ENCODE peak calls at places on chromosomes 7 and 10, in ten cellular contexts. D is AG04450, J is skeletal muscle cell, O is mucosa of descending colon, S is cardiac fibroblast, W is heart right ventricle, U is mesenchymal stem cell, R is fibroblast of lung, G is colonic mucosa, X is HCT116. C is an unnamed sample.

GRCh38 chr10:819816-820215 is 111.7 kb downstream of the LARP4B start:
- DNase-seq in J (no peak), X (no peak), D (no peak), R (no peak), S (no peak), W (no peak), G (no peak), U (no peak), O (no peak), C (no peak)

GRCh38 chr7:74059681-74060588 is 23.7 kb upstream of the LIMK1 start:
- DNase-seq in S (no peak), D (no peak), R (peak), W (no peak), U (no peak), G (peak), X (peak), O (peak), J (no peak), C (no peak)

GRCh38 chr7:101436226-101436745 is 73.6 kb downstream of the COL26A1 start:
- DNase-seq in J (no peak), W (no peak), S (no peak), R (no peak), G (no peak), X (no peak), O (no peak), U (no peak), D (no peak), C (no peak)

GRCh38 chr7:55224111-55224510 is 141.0 kb upstream of the LANCL2 start:
- DNase-seq in S (no peak), X (no peak), O (no peak), J (no peak), G (no peak), U (no peak), W (no peak), D (no peak), R (no peak), C (no peak)

GRCh38 chr10:110650265-110650668 is 6.1 kb downstream of the RBM20 start:
- DNase-seq in U (no peak), R (no peak), D (no peak), X (no peak), S (no peak), O (no peak), J (no peak), G (no peak), W (no peak), C (no peak)

GRCh38 chr10:111221682-111222470 is 145.0 kb downstream of the ADRA2A start:
- DNase-seq in D (no peak), W (no peak), X (no peak), S (no peak), G (no peak), J (no peak), R (peak), U (no peak), O (no peak), C (no peak)

GRCh38 chr10:106559442-106559841 is 605.1 kb downstream of the SORCS1 start:
- DNase-seq in G (no peak), O (no peak), U (peak), W (no peak), J (peak), R (peak), S (peak), X (no peak), D (no peak), C (peak)

GRCh38 chr7:36366005-36366583 is 23.6 kb upstream of the ANLN start:
- DNase-seq in X (no peak), S (no peak), U (no peak), G (no peak), D (no peak), J (no peak), W (no peak), R (no peak), O (no peak), C (no peak)

GRCh38 chr10:79266092-79266491 is 81.2 kb upstream of the PPIF start:
- DNase-seq in S (no peak), J (no peak), R (peak), G (no peak), W (no peak), D (no peak), X (no peak), U (no peak), O (no peak), C (no peak)

GRCh38 chr7:101823086-101823485 is 5.7 kb downstream of the CUX1 start:
- DNase-seq in R (no peak), U (no peak), D (no peak), S (peak), O (no peak), J (no peak), W (no peak), G (no peak), X (no peak), C (no peak)

GRCh38 chr7:27873981-27874957 is 134.3 kb downstream of the TAX1BP1 start:
- DNase-seq in S (peak), O (peak), J (peak), D (no peak), W (peak), G (peak), R (peak), U (peak), X (no peak), C (peak)

GRCh38 chr7:129041142-129041928 is 13.6 kb downstream of the TNPO3 start:
- DNase-seq in W (no peak), G (no peak), J (no peak), S (no peak), D (no peak), R (peak), U (no peak), X (no peak), O (no peak), C (no peak)

GRCh38 chr10:88028654-88029053 is 165.2 kb downstream of the PTEN start:
- DNase-seq in J (no peak), O (no peak), W (no peak), G (peak), U (no peak), D (no peak), S (no peak), R (no peak), X (no peak), C (no peak)

GRCh38 chr7:28879105-28879504 is 79.0 kb downstream of the TRIL start:
- DNase-seq in D (no peak), U (no peak), X (no peak), S (no peak), W (no peak), J (no peak), R (no peak), O (no peak), G (no peak), C (no peak)

GRCh38 chr7:24025765-24026164 is 258.2 kb upstream of the NPY start:
- DNase-seq in X (no peak), W (no peak), O (no peak), U (no peak), D (no peak), J (no peak), S (no peak), R (no peak), G (no peak), C (no peak)

GRCh38 chr10:110802551-110803238 is 69.0 kb upstream of the PDCD4 start:
- DNase-seq in G (peak), J (peak), X (no peak), O (peak), R (peak), S (peak), U (peak), D (peak), W (peak), C (peak)

GRCh38 chr7:74214816-74215630 is 5.2 kb downstream of the LAT2 start:
- DNase-seq in D (no peak), R (no peak), G (no peak), U (no peak), O (peak), X (no peak), J (no peak), S (no peak), W (no peak), C (no peak)

GRCh38 chr7:159142730-159143129 is 1.9 kb downstream of the VIPR2 start:
- DNase-seq in R (no peak), D (no peak), G (no peak), O (no peak), X (no peak), U (no peak), W (no peak), S (no peak), J (no peak), C (no peak)

GRCh38 chr7:157926107-157926506 is 589.3 kb downstream of the DNAJB6 start:
- DNase-seq in O (no peak), W (no peak), S (no peak), X (no peak), R (no peak), D (no peak), J (no peak), G (no peak), U (no peak), C (no peak)

GRCh38 chr10:112082134-112082533 is 101.4 kb downstream of the GPAM start:
- DNase-seq in J (no peak), R (no peak), O (no peak), S (no peak), G (peak), D (no peak), U (no peak), X (no peak), W (peak), C (no peak)

GRCh38 chr10:85602306-85602705 is 764.3 kb downstream of the GRID1 start:
- DNase-seq in X (no peak), U (no peak), S (no peak), D (no peak), W (no peak), O (no peak), J (no peak), G (no peak), R (no peak), C (no peak)

GRCh38 chr7:47751068-47751467 is 169.2 kb upstream of the TNS3 start:
- DNase-seq in W (no peak), R (no peak), U (no peak), O (no peak), G (no peak), X (no peak), D (no peak), J (no peak), S (no peak), C (no peak)

GRCh38 chr10:117264776-117265175 is 23.9 kb downstream of the SLC18A2 start:
- DNase-seq in G (no peak), J (no peak), D (no peak), S (no peak), U (no peak), R (no peak), O (no peak), X (no peak), W (no peak), C (no peak)

GRCh38 chr10:49281461-49281860 is 17.5 kb upstream of the C10orf71 start:
- DNase-seq in O (no peak), J (no peak), G (no peak), U (no peak), W (no peak), X (no peak), D (no peak), S (no peak), R (no peak), C (no peak)

GRCh38 chr7:18770154-18770807 is 274.7 kb downstream of the HDAC9 start:
- DNase-seq in R (peak), W (no peak), O (no peak), S (peak), J (peak), G (no peak), D (no peak), U (no peak), X (no peak), C (peak)

DNA sequence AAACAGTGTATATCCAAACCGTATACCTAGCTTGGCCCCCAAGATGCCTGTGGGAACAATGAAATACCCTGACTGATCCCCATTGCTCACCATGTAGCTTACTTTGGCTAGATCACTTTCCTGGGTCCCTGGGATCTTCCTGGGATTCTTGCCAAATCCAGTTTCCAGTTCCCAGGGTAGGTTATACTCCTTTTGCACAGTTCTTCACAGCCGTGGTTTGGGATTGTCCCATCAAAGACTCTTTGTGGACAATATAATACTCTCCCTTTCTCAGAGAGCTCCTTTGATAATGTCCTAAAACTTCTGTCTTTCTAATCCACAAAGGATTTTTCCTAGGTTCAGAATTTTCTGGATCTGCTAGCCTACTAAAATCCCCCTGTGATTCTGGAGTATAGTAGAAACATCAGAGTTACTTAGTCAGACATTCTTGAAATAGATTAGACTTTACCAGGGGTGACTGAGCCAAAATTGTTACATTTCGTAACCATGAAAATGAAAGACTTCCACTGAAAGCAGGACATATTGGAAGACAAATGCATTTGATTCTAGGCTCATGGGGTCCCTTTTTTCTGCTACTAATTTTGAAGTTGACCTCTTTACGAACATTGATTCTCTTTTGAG is 388.3 kb upstream of the ETV1 start:
- DNase-seq in O (no peak), R (peak), W (no peak), U (no peak), D (peak), S (peak), J (peak), X (no peak), G (no peak), C (peak)
- H3K4me3 ChIP-seq in O (no peak), R (no peak), W (no peak), U (peak), D (no peak), S (no peak), J (no peak), X (no peak), G (no peak), C (no peak)

GRCh38 chr10:24383681-24384106 is 174.8 kb downstream of the KIAA1217 start:
- DNase-seq in W (peak), X (peak), S (peak), D (peak), R (peak), U (peak), J (peak), G (peak), O (peak), C (peak)
- H3K4me3 ChIP-seq in W (no peak), X (no peak), S (no peak), D (no peak), R (no peak), U (peak), J (no peak), G (no peak), O (no peak), C (no peak)

DNA sequence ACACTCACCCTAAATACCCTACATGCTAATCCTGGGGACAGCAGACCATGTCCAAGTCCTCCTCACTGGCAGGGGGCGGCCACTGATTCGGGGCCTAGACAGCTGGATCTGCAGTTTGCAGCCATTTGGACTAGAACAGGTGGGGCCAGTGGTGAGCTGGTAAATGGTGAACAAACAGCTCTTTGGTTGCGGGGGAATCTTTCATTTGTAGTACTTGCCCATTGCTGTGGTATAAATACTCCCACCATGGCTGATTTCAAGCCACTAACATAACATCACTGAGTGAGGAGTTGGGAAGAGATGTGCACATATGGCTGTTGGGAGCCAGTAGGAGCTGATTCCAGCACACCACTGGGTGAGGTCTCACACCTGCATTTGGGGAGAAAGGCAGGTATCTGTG is 13.5 kb downstream of the ZNF503 start:
- DNase-seq in J (no peak), O (no peak), D (no peak), R (no peak), U (no peak), G (no peak), X (no peak), S (no peak), W (no peak), C (no peak)
- H3K4me3 ChIP-seq in J (no peak), O (no peak), D (no peak), R (no peak), U (no peak), G (no peak), X (no peak), S (no peak), W (no peak), C (no peak)

GRCh38 chr7:522938-523289 is 3.3 kb upstream of the PDGFA start:
- DNase-seq in G (no peak), X (no peak), J (no peak), D (no peak), O (peak), S (no peak), W (no peak), R (no peak), U (no peak), C (no peak)

GRCh38 chr7:519974-520458 is 370 bp upstream of the PDGFA start:
- DNase-seq in R (peak), X (no peak), J (no peak), W (peak), S (peak), O (peak), U (peak), G (no peak), D (no peak), C (peak)

GRCh38 chr7:522071-522937 is 2.7 kb upstream of the PDGFA start:
- DNase-seq in J (no peak), D (no peak), R (peak), X (no peak), S (peak), G (peak), O (peak), U (peak), W (peak), C (peak)

GRCh38 chr7:520503-521161 is 986 bp upstream of the PDGFA start:
- DNase-seq in R (peak), O (peak), W (no peak), X (no peak), U (peak), S (peak), G (no peak), J (no peak), D (no peak), C (no peak)

DNA sequence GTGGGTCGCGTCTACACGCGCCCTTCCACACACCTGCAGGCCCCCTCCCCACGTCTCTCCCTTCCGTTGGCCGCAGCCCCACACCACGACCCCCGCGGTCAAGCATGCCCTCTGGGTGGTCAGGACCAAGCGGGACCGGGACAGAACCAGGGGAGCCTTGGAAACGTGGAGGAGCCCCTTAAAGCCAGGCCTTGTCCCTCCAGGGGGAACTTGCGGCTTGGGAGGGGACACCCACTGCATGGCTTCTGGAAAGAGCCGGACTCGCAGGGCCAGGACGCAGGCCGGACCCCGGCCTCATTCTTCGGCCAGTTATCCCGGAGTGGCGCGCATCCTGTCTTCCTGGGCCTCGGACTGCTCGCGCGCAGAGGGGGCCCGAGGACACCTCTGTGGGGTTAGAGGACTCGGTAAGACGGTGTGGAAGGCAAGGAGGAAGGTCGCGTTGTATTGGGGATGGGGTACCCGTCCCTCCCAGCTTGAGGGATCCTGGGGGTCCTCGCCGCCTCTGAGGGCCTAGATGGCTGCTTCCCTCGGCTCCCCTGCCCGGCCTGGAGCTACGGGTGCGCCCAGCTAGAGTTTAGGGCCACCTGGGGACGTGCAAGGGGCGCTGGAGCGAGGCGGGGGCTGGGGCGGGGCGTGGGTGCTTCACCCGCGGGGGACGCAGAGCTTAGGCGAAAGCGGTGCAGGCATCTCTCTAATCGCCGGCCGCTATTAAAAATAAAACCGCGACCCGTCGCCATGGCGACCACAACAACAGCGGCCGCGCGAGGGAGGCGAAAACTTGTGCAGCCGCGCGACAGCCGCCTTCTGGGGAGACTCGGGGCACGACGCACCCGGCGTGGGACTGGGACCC is 1.8 kb upstream of the PDGFA start:
- DNase-seq in J (no peak), R (peak), G (no peak), D (no peak), W (peak), U (peak), X (no peak), O (peak), S (peak), C (no peak)
- H3K4me3 ChIP-seq in J (peak), R (peak), G (peak), D (no peak), W (peak), U (peak), X (peak), O (no peak), S (peak), C (peak)

DNA sequence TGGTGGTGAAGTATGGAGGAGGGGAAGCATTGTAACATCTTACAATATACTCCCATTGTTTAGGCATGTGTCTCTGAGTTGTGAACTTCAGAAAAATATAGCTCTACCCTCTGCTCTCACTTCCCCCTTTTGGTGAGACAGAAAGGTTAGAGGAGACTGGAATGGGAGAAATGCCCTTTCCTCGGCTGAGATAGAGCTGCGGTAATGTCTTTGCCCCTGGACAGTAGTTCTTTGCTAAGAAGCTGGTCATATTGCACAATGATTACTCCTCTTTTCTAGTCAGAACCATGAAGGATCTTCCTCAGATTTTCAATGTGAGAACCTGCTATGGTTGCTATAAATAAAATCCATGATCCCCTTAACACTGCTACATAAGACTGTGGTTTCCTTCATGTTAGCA is 171.0 kb downstream of the SEM1 start:
- DNase-seq in W (no peak), D (no peak), O (no peak), J (no peak), U (no peak), X (no peak), R (no peak), G (no peak), S (no peak), C (no peak)
- H3K4me3 ChIP-seq in W (no peak), D (no peak), O (no peak), J (no peak), U (no peak), X (no peak), R (no peak), G (no peak), S (no peak), C (no peak)

GRCh38 chr7:93957767-93958166 is 36.2 kb downstream of the GNG11 start:
- DNase-seq in G (no peak), X (no peak), U (no peak), W (no peak), D (no peak), S (no peak), J (no peak), R (no peak), O (no peak), C (no peak)

GRCh38 chr7:93958651-93959050 is 37.1 kb downstream of the GNG11 start:
- DNase-seq in X (no peak), O (no peak), S (no peak), R (no peak), D (no peak), W (no peak), G (no peak), U (no peak), J (no peak), C (no peak)

GRCh38 chr7:93960986-93961385 is 39.5 kb downstream of the GNG11 start:
- DNase-seq in G (no peak), W (no peak), R (no peak), J (no peak), D (no peak), O (no peak), U (no peak), X (no peak), S (no peak), C (no peak)

GRCh38 chr7:93955304-93955703 is 33.8 kb downstream of the GNG11 start:
- DNase-seq in J (no peak), X (no peak), O (no peak), U (no peak), G (no peak), S (no peak), R (no peak), W (no peak), D (no peak), C (no peak)

DNA sequence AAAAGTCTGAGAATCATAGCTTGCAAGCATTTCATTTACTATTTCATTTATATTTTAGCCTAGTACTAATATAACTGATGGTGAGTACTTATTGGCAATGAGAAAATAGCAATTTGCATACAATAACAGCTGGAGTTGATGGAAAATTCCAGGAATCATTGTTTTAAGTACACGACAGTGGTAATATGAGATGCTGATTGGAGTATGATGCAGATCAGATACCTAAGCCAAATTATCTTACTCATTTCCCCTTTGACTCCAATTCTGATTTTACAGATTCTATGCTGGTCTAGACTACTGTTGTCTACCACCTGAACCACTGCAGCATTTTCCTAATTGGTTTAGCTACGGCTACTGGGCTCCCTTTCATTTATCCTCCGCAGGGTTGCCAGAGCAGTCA is 36.7 kb downstream of the GNG11 start:
- DNase-seq in X (no peak), W (no peak), R (peak), D (no peak), G (no peak), U (no peak), J (no peak), O (no peak), S (no peak), C (peak)
- H3K4me3 ChIP-seq in X (no peak), W (no peak), R (no peak), D (no peak), G (no peak), U (no peak), J (no peak), O (no peak), S (no peak), C (no peak)